ENCODE peak calls at places on chromosome 18, in six cellular contexts. F is SJCRH30, Z is tibial nerve, I is SK-N-SH, T is GM23338, Q is aorta. S is an unnamed sample.

GRCh38 chr18:55579888-55580287 is 8.1 kb downstream of the TCF4 start:
- DNase-seq in F (no peak), Z (no peak), I (no peak), T (no peak), Q (no peak), S (no peak)

GRCh38 chr18:58565021-58565420 is 63.9 kb downstream of the ALPK2 start:
- DNase-seq in F (no peak), Z (peak; percentile 17), I (no peak), T (no peak), Q (no peak), S (no peak)

GRCh38 chr18:57629399-57629798 is 7.8 kb upstream of the NARS1 start:
- DNase-seq in F (no peak), Z (no peak), I (no peak), T (no peak), Q (no peak), S (no peak)

GRCh38 chr18:79853993-79854364 is 56.2 kb downstream of the KCNG2 start:
- DNase-seq in F (no peak), Z (no peak), I (no peak), T (no peak), Q (no peak), S (no peak)

GRCh38 chr18:79366177-79367094 is 29.3 kb upstream of the NFATC1 start:
- DNase-seq in F (no peak), Z (no peak), I (peak; percentile 49), T (no peak), Q (no peak), S (no peak)

GRCh38 chr18:6994719-6995430 is 122.7 kb downstream of the LAMA1 start:
- DNase-seq in F (no peak), Z (no peak), I (peak; percentile 22), T (no peak), Q (no peak), S (no peak)

GRCh38 chr18:55152801-55153200 is 193.5 kb upstream of the CCDC68 start:
- DNase-seq in F (no peak), Z (no peak), I (no peak), T (no peak), Q (no peak), S (no peak)

GRCh38 chr18:77482190-77482928 is 232.7 kb downstream of the GALR1 start:
- DNase-seq in F (no peak), Z (no peak), I (no peak), T (no peak), Q (no peak), S (no peak)

GRCh38 chr18:46630160-46630559 is 26.9 kb downstream of the LOXHD1 start:
- DNase-seq in F (no peak), Z (no peak), I (no peak), T (no peak), Q (no peak), S (no peak)

GRCh38 chr18:28767781-28768211 is 590.9 kb upstream of the CDH2 start:
- DNase-seq in F (no peak), Z (no peak), I (no peak), T (no peak), Q (no peak), S (no peak)

GRCh38 chr18:61946449-61946848 is 53.6 kb upstream of the RNF152 start:
- DNase-seq in F (no peak), Z (no peak), I (no peak), T (no peak), Q (no peak), S (no peak)

GRCh38 chr18:46278481-46279465 is 174.6 kb downstream of the HAUS1 start:
- DNase-seq in F (no peak), Z (no peak), I (no peak), T (no peak), Q (no peak), S (no peak)

GRCh38 chr18:39799010-39799409 is 2156.0 kb upstream of the PIK3C3 start:
- DNase-seq in F (no peak), Z (no peak), I (no peak), T (peak; percentile 51), Q (no peak), S (no peak)

GRCh38 chr18:74252032-74252380 is 39.8 kb downstream of the CYB5A start:
- DNase-seq in F (no peak), Z (no peak), I (no peak), T (no peak), Q (no peak), S (no peak)

GRCh38 chr18:23998811-23999210 is 15.7 kb upstream of the TTC39C start:
- DNase-seq in F (no peak), Z (no peak), I (no peak), T (no peak), Q (no peak), S (no peak)

GRCh38 chr18:494602-494983 is 5.9 kb downstream of the COLEC12 start:
- DNase-seq in F (no peak), Z (no peak), I (no peak), T (no peak), Q (no peak), S (no peak)
- H3K4me1 ChIP-seq in F (no peaks in the 10 kb centered on the region), Z (no peaks in the 10 kb centered on the region), I (peaks cover 9% of the 10 kb centered on the region), T (peaks cover 13% of the 10 kb centered on the region), Q (no peaks in the 10 kb centered on the region), S (peaks cover under 1% of the 10 kb centered on the region)

GRCh38 chr18:12880532-12880892 is 3.5 kb downstream of the PTPN2 start:
- DNase-seq in F (no peak), Z (no peak), I (no peak), T (no peak), Q (no peak), S (no peak)
- H3K4me1 ChIP-seq in F (peaks cover 4% of the 10 kb centered on the region), Z (no peaks in the 10 kb centered on the region), I (peaks cover 10% of the 10 kb centered on the region), T (peaks cover 56% of the 10 kb centered on the region), Q (no peaks in the 10 kb centered on the region), S (peaks cover 45% of the 10 kb centered on the region)

GRCh38 chr18:26971327-26971918 is 105.9 kb upstream of the AQP4 start:
- DNase-seq in F (no peak), Z (no peak), I (no peak), T (no peak), Q (no peak), S (no peak)

GRCh38 chr18:26976206-26976605 is 110.7 kb upstream of the AQP4 start:
- DNase-seq in F (no peak), Z (no peak), I (peak; percentile 60), T (no peak), Q (no peak), S (no peak)

GRCh38 chr18:26965206-26965605 is 99.7 kb upstream of the AQP4 start:
- DNase-seq in F (no peak), Z (no peak), I (no peak), T (no peak), Q (no peak), S (no peak)

DNA sequence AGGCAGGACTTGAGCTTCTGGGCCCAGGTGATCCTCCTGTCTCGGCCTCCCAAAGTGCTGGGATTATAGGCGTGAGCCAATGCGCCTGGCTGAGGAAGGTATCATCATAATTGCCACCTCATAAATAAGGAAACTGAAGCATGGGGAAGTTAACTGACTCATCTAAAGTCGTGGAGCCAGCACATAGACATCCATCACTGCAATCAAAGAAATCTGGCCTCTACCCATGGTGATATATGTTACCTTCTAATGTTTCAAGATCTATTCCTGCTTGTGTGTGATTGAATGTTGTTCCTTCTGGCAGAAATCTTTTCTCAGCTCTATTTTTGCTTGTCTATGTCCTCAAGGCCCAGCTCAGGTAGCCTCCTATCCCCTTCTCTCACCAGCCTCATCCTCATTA is 105.1 kb upstream of the AQP4 start:
- DNase-seq in F (no peak), Z (no peak), I (no peak), T (no peak), Q (no peak), S (no peak)
- H3K4me1 ChIP-seq in F (no peaks in the 10 kb centered on the region), Z (no peaks in the 10 kb centered on the region), I (no peaks in the 10 kb centered on the region), T (no peaks in the 10 kb centered on the region), Q (no peaks in the 10 kb centered on the region), S (no peaks in the 10 kb centered on the region)

DNA sequence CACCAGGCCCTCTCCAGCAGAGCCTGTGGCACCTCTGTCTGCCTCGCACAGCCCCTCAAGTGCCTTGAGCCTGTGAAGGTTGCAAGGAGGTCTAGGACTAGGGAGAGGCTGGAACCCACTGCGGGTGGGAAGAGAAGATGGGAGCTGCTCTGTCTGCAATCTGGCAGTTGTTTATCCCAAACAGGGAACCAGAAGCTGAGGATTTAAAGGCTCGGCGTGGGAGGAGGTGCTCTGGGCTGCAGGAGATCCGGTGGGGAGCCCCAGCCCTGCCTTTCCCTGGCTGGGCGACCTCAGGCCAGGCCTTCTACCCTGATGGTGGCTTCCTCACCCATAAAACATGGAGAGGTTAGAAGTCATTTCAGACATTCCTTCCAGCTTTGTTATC is 174.1 kb downstream of the SMAD7 start:
- DNase-seq in F (no peak), Z (no peak), I (no peak), T (no peak), Q (no peak), S (no peak)
- H3K4me1 ChIP-seq in F (no peaks in the 10 kb centered on the region), Z (peaks cover under 1% of the 10 kb centered on the region), I (peaks cover 53% of the 10 kb centered on the region), T (no peaks in the 10 kb centered on the region), Q (no peaks in the 10 kb centered on the region), S (peaks cover 28% of the 10 kb centered on the region)

DNA sequence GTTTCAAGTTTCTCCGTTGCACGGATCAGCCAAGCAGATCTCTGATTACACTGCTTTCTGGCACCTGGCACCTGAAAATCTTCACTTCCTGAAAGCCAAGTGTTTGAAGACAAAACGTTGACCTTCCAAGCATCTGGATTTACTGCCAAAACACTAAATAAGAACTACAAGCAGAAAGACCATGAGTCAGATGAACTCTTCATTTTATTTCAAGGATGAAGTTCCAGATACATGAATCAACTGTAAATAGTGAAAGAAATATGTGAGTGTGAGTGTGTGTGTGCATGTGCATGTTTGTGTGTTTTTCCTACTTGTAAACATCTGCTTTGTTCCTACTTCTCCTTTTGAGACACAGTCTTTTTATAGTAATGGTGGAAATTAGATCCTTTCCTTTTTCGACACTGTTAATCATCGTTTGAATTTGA is 60.0 kb upstream of the DTNA start:
- DNase-seq in F (no peak), Z (no peak), I (no peak), T (no peak), Q (no peak), S (no peak)
- H3K4me1 ChIP-seq in F (peaks cover 9% of the 10 kb centered on the region), Z (no peaks in the 10 kb centered on the region), I (no peaks in the 10 kb centered on the region), T (peaks cover 26% of the 10 kb centered on the region), Q (peaks cover 9% of the 10 kb centered on the region), S (no peaks in the 10 kb centered on the region)

GRCh38 chr18:70333316-70333715 is 44.5 kb downstream of the SOCS6 start:
- DNase-seq in F (no peak), Z (no peak), I (no peak), T (no peak), Q (no peak), S (no peak)

GRCh38 chr18:70331456-70332097 is 42.7 kb downstream of the SOCS6 start:
- DNase-seq in F (no peak), Z (no peak), I (no peak), T (no peak), Q (no peak), S (no peak)

GRCh38 chr18:70334264-70334663 is 45.4 kb downstream of the SOCS6 start:
- DNase-seq in F (no peak), Z (no peak), I (no peak), T (no peak), Q (no peak), S (no peak)

GRCh38 chr18:70333757-70334156 is 44.9 kb downstream of the SOCS6 start:
- DNase-seq in F (no peak), Z (no peak), I (no peak), T (no peak), Q (no peak), S (no peak)

DNA sequence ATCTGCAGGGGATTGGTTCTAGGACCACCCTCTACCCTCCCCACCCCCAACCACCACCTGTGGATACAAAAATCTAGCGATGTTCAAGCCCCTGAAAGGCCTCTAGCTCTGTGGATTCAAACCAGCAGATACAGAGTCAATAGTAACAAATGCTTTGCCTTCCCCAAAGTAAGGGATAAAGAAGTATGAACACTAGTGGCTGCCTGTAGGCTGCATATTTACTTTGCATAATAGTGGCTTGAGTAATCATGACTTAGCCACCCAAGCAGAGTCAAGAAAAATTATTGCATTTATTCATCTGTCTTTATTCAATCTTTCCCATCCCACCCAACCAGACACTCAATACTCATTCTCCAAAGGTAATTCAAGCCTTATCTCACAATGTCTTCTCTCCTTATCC is 43.8 kb downstream of the SOCS6 start:
- DNase-seq in F (no peak), Z (no peak), I (no peak), T (no peak), Q (no peak), S (no peak)
- H3K4me1 ChIP-seq in F (no peaks in the 10 kb centered on the region), Z (no peaks in the 10 kb centered on the region), I (no peaks in the 10 kb centered on the region), T (peaks cover 21% of the 10 kb centered on the region), Q (peaks cover 4% of the 10 kb centered on the region), S (peaks cover 7% of the 10 kb centered on the region)